ENCODE peak calls at places on chromosomes 6 and 20, in six cellular contexts. One of them, this sample, is unnamed.

GRCh38 chr6:139291813-139292619 is at the start of gene TXLNB:
- DNase-seq in neuronal stem cell: no peak
- DNase-seq in mesendoderm: peak
- DNase-seq in trophoblast cell: no peak
- DNase-seq in mesenchymal stem cell: peak
- DNase-seq in H9: peak
- DNase-seq in this sample: peak

GRCh38 chr6:134111062-134111677 is 58.7 kb upstream of the SLC2A12 start:
- DNase-seq in neuronal stem cell: peak
- DNase-seq in mesendoderm: peak
- DNase-seq in trophoblast cell: peak
- DNase-seq in mesenchymal stem cell: peak
- DNase-seq in H9: peak
- DNase-seq in this sample: peak

GRCh38 chr20:6705106-6705766 is 62.2 kb upstream of the BMP2 start:
- DNase-seq in neuronal stem cell: no peak
- DNase-seq in mesendoderm: peak
- DNase-seq in trophoblast cell: no peak
- DNase-seq in mesenchymal stem cell: peak
- DNase-seq in H9: no peak
- DNase-seq in this sample: no peak

GRCh38 chr6:132333639-132334516 is 67.4 kb downstream of the MOXD1 start:
- DNase-seq in neuronal stem cell: no peak
- DNase-seq in mesendoderm: peak
- DNase-seq in trophoblast cell: peak
- DNase-seq in mesenchymal stem cell: peak
- DNase-seq in H9: no peak
- DNase-seq in this sample: peak

GRCh38 chr6:117481278-117481925 is 1.1 kb upstream of the DCBLD1 start:
- DNase-seq in neuronal stem cell: no peak
- DNase-seq in mesendoderm: peak
- DNase-seq in trophoblast cell: no peak
- DNase-seq in mesenchymal stem cell: no peak
- DNase-seq in H9: peak
- DNase-seq in this sample: no peak

GRCh38 chr20:48945840-48946514 is 24.5 kb downstream of the ARFGEF2 start:
- DNase-seq in neuronal stem cell: no peak
- DNase-seq in mesendoderm: peak
- DNase-seq in trophoblast cell: peak
- DNase-seq in mesenchymal stem cell: peak
- DNase-seq in H9: no peak
- DNase-seq in this sample: peak

GRCh38 chr6:106133040-106133439 is 46.9 kb downstream of the PRDM1 start:
- DNase-seq in neuronal stem cell: no peak
- DNase-seq in mesendoderm: no peak
- DNase-seq in trophoblast cell: no peak
- DNase-seq in mesenchymal stem cell: no peak
- DNase-seq in H9: no peak
- DNase-seq in this sample: no peak

GRCh38 chr6:128882991-128883571 is at the start of gene LAMA2:
- DNase-seq in neuronal stem cell: peak
- DNase-seq in mesendoderm: peak
- DNase-seq in trophoblast cell: no peak
- DNase-seq in mesenchymal stem cell: peak
- DNase-seq in H9: peak
- DNase-seq in this sample: peak

GRCh38 chr6:30490031-30490876 is 945 bp downstream of the HLA-E start:
- DNase-seq in neuronal stem cell: peak
- DNase-seq in mesendoderm: peak
- DNase-seq in trophoblast cell: peak
- DNase-seq in mesenchymal stem cell: peak
- DNase-seq in H9: peak
- DNase-seq in this sample: peak
- H3K18ac ChIP-seq in neuronal stem cell: peak
- H3K18ac ChIP-seq in mesendoderm: no peak
- H3K18ac ChIP-seq in trophoblast cell: peak
- H3K18ac ChIP-seq in mesenchymal stem cell: peak
- H3K18ac ChIP-seq in H9: no peak
- H3K18ac ChIP-seq in this sample: peak

DNA sequence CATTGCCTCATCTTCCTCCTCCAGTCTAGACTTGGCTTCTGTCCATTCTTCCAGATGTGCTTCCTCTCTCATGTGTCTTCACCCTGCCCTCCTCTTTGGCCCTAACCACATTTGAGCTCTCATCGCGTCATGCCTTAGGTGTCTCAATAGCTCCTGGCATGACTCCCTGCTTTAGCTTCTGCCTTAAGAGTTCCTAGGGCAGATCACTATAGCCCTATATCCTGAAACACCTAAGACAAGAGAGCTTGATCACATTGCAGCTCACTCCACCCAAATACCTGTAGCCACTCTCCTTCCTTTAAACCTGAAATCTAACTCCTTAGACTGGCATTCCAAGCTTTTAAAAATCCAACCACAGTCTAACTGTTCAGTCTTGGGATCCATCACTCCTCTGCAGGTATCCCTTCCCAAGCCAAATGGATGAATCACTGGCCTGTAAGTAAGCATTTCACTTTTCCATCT is 69.0 kb upstream of the STXBP5 start:
- DNase-seq in neuronal stem cell: no peak
- DNase-seq in mesendoderm: no peak
- DNase-seq in trophoblast cell: peak
- DNase-seq in mesenchymal stem cell: peak
- DNase-seq in H9: no peak
- DNase-seq in this sample: peak
- H3K23ac ChIP-seq in neuronal stem cell: no peak
- H3K23ac ChIP-seq in mesendoderm: no peak
- H3K23ac ChIP-seq in trophoblast cell: no peak
- H3K23ac ChIP-seq in mesenchymal stem cell: no peak
- H3K23ac ChIP-seq in H9: no peak
- H3K23ac ChIP-seq in this sample: no peak

GRCh38 chr20:63100926-63101699 is 94.3 kb upstream of the BHLHE23 start:
- DNase-seq in neuronal stem cell: no peak
- DNase-seq in mesendoderm: no peak
- DNase-seq in trophoblast cell: no peak
- DNase-seq in mesenchymal stem cell: no peak
- DNase-seq in H9: peak
- DNase-seq in this sample: no peak
- H3K18ac ChIP-seq in neuronal stem cell: peak
- H3K18ac ChIP-seq in mesendoderm: no peak
- H3K18ac ChIP-seq in trophoblast cell: no peak
- H3K18ac ChIP-seq in mesenchymal stem cell: no peak
- H3K18ac ChIP-seq in H9: no peak
- H3K18ac ChIP-seq in this sample: no peak

GRCh38 chr20:58494923-58495622 is 20.1 kb downstream of the APCDD1L start:
- DNase-seq in neuronal stem cell: no peak
- DNase-seq in mesendoderm: no peak
- DNase-seq in trophoblast cell: no peak
- DNase-seq in mesenchymal stem cell: no peak
- DNase-seq in H9: peak
- DNase-seq in this sample: no peak

GRCh38 chr20:58497076-58497665 is 18.0 kb downstream of the APCDD1L start:
- DNase-seq in neuronal stem cell: no peak
- DNase-seq in mesendoderm: no peak
- DNase-seq in trophoblast cell: no peak
- DNase-seq in mesenchymal stem cell: no peak
- DNase-seq in H9: peak
- DNase-seq in this sample: no peak

GRCh38 chr20:58496429-58496769 is 18.8 kb downstream of the APCDD1L start:
- DNase-seq in neuronal stem cell: no peak
- DNase-seq in mesendoderm: no peak
- DNase-seq in trophoblast cell: no peak
- DNase-seq in mesenchymal stem cell: no peak
- DNase-seq in H9: peak
- DNase-seq in this sample: no peak

GRCh38 chr20:58495623-58496428 is 19.4 kb downstream of the APCDD1L start:
- DNase-seq in neuronal stem cell: no peak
- DNase-seq in mesendoderm: no peak
- DNase-seq in trophoblast cell: no peak
- DNase-seq in mesenchymal stem cell: no peak
- DNase-seq in H9: peak
- DNase-seq in this sample: no peak

DNA sequence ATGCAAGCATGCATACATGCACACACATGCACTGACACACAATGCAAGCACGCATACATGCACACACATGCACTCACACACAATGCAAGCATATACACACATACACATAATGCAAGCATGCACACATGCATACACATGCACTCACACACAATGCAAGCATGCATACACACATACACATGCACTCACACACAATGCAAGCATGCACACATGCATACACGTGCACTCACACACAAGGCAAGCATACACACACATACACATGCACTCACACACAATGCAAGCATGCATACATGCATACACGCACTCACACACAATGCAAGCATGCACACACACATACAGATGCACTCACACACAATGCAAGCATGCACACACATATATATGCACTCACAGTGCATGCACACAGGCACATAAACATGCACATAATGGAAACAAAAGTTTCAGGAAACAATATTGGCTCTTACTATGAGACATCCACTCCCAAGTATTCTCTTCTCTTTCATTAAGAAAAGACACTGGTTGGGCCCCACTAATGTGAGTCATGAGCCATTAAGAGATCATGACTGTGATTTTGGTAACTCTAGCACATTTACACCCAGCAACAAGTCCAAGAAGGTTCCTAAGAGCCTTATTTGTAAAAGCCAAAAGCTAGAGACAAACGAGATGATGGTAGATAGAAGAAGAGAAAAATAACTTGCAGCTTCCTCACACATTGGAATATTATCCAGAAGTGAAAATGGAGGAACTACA is 22.2 kb downstream of the APCDD1L start:
- DNase-seq in neuronal stem cell: no peak
- DNase-seq in mesendoderm: no peak
- DNase-seq in trophoblast cell: no peak
- DNase-seq in mesenchymal stem cell: no peak
- DNase-seq in H9: peak
- DNase-seq in this sample: no peak
- H3K23ac ChIP-seq in neuronal stem cell: peak
- H3K23ac ChIP-seq in mesendoderm: no peak
- H3K23ac ChIP-seq in trophoblast cell: peak
- H3K23ac ChIP-seq in mesenchymal stem cell: no peak
- H3K23ac ChIP-seq in H9: no peak
- H3K23ac ChIP-seq in this sample: no peak

GRCh38 chr20:10673831-10674683 is at the start of gene JAG1:
- DNase-seq in neuronal stem cell: peak
- DNase-seq in mesendoderm: peak
- DNase-seq in trophoblast cell: peak
- DNase-seq in mesenchymal stem cell: peak
- DNase-seq in H9: peak
- DNase-seq in this sample: peak

GRCh38 chr20:10672579-10673127 is 1.1 kb downstream of the JAG1 start:
- DNase-seq in neuronal stem cell: no peak
- DNase-seq in mesendoderm: peak
- DNase-seq in trophoblast cell: peak
- DNase-seq in mesenchymal stem cell: peak
- DNase-seq in H9: no peak
- DNase-seq in this sample: peak

GRCh38 chr20:10671850-10672578 is 1.8 kb downstream of the JAG1 start:
- DNase-seq in neuronal stem cell: no peak
- DNase-seq in mesendoderm: peak
- DNase-seq in trophoblast cell: no peak
- DNase-seq in mesenchymal stem cell: peak
- DNase-seq in H9: peak
- DNase-seq in this sample: peak

GRCh38 chr20:10674684-10675455 is 1.1 kb upstream of the JAG1 start:
- DNase-seq in neuronal stem cell: peak
- DNase-seq in mesendoderm: peak
- DNase-seq in trophoblast cell: peak
- DNase-seq in mesenchymal stem cell: peak
- DNase-seq in H9: peak
- DNase-seq in this sample: peak

GRCh38 chr20:10673176-10673830 is 496 bp downstream of the JAG1 start:
- DNase-seq in neuronal stem cell: no peak
- DNase-seq in mesendoderm: no peak
- DNase-seq in trophoblast cell: no peak
- DNase-seq in mesenchymal stem cell: no peak
- DNase-seq in H9: peak
- DNase-seq in this sample: no peak
- H3K18ac ChIP-seq in neuronal stem cell: peak
- H3K18ac ChIP-seq in mesendoderm: peak
- H3K18ac ChIP-seq in trophoblast cell: peak
- H3K18ac ChIP-seq in mesenchymal stem cell: peak
- H3K18ac ChIP-seq in H9: no peak
- H3K18ac ChIP-seq in this sample: no peak

GRCh38 chr20:37525810-37526209 is 1.9 kb downstream of the BLCAP start:
- DNase-seq in neuronal stem cell: no peak
- DNase-seq in mesendoderm: no peak
- DNase-seq in trophoblast cell: no peak
- DNase-seq in mesenchymal stem cell: no peak
- DNase-seq in H9: no peak
- DNase-seq in this sample: no peak

GRCh38 chr20:37528442-37529213 is 952 bp upstream of the BLCAP start:
- DNase-seq in neuronal stem cell: no peak
- DNase-seq in mesendoderm: no peak
- DNase-seq in trophoblast cell: no peak
- DNase-seq in mesenchymal stem cell: no peak
- DNase-seq in H9: no peak
- DNase-seq in this sample: no peak

GRCh38 chr20:37527638-37528441 is at the start of gene BLCAP:
- DNase-seq in neuronal stem cell: peak
- DNase-seq in mesendoderm: peak
- DNase-seq in trophoblast cell: peak
- DNase-seq in mesenchymal stem cell: peak
- DNase-seq in H9: peak
- DNase-seq in this sample: peak

GRCh38 chr20:37526238-37526838 is 1.3 kb downstream of the BLCAP start:
- DNase-seq in neuronal stem cell: no peak
- DNase-seq in mesendoderm: peak
- DNase-seq in trophoblast cell: peak
- DNase-seq in mesenchymal stem cell: peak
- DNase-seq in H9: peak
- DNase-seq in this sample: peak

GRCh38 chr20:37526839-37527637 is 638 bp downstream of the BLCAP start:
- DNase-seq in neuronal stem cell: no peak
- DNase-seq in mesendoderm: peak
- DNase-seq in trophoblast cell: peak
- DNase-seq in mesenchymal stem cell: peak
- DNase-seq in H9: no peak
- DNase-seq in this sample: peak
- H3K23ac ChIP-seq in neuronal stem cell: peak
- H3K23ac ChIP-seq in mesendoderm: peak
- H3K23ac ChIP-seq in trophoblast cell: no peak
- H3K23ac ChIP-seq in mesenchymal stem cell: no peak
- H3K23ac ChIP-seq in H9: no peak
- H3K23ac ChIP-seq in this sample: peak

GRCh38 chr6:73519943-73520687 is 717 bp downstream of the EEF1A1 start:
- DNase-seq in neuronal stem cell: no peak
- DNase-seq in mesendoderm: peak
- DNase-seq in trophoblast cell: peak
- DNase-seq in mesenchymal stem cell: peak
- DNase-seq in H9: peak
- DNase-seq in this sample: peak
- H3K18ac ChIP-seq in neuronal stem cell: peak
- H3K18ac ChIP-seq in mesendoderm: peak
- H3K18ac ChIP-seq in trophoblast cell: peak
- H3K18ac ChIP-seq in mesenchymal stem cell: peak
- H3K18ac ChIP-seq in H9: peak
- H3K18ac ChIP-seq in this sample: peak